ENCODE peak calls at places on chromosomes 16 and 17, in nine cellular contexts. T is amniotic stem cell; Q is activated naive CD4-positive, alpha-beta T cell treated with anti-CD3 and anti-CD28 coated beads, Interleukin-2, amount 50 U/mL, for 72 hours; G is ELR; X is IMR-90; C is RCC 7860; I is T-helper 2 cell; Y is mesothelial cell of epicardium; R is stimulated activated CD4-positive, alpha-beta T cell treated with anti-CD3 and anti-CD28 coated beads, Interleukin-4, amount 100 ng/mL, for 1 hour. P is an unnamed sample.

GRCh38 chr16:28187595-28188004 is 24.2 kb downstream of the XPO6 start:
- DNase-seq in T (no peak), Q (no peak), G (no peak), X (no peak), C (no peak), I (no peak), Y (no peak), R (no peak), P (no peak)

GRCh38 chr16:13322357-13322756 is 421.0 kb downstream of the SHISA9 start:
- DNase-seq in T (no peak), Q (no peak), G (no peak), X (no peak), C (no peak), I (no peak), Y (no peak), R (no peak), P (no peak)

GRCh38 chr17:81513669-81514484 is 1.3 kb upstream of the ACTG1 start:
- DNase-seq in T (peak), Q (peak), G (peak), X (peak), C (peak), I (peak), Y (peak), R (peak), P (peak)

GRCh38 chr17:63760771-63761539 is 12.4 kb downstream of the CCDC47 start:
- DNase-seq in T (no peak), Q (no peak), G (peak), X (peak), C (peak), I (no peak), Y (no peak), R (no peak), P (no peak)

GRCh38 chr16:28063047-28063521 is 430 bp downstream of the GSG1L start:
- DNase-seq in T (no peak), Q (no peak), G (no peak), X (peak), C (no peak), I (no peak), Y (no peak), R (no peak), P (no peak)

GRCh38 chr16:69724981-69725479 is 1.3 kb downstream of the NQO1 start:
- DNase-seq in T (no peak), Q (no peak), G (peak), X (no peak), C (no peak), I (no peak), Y (no peak), R (no peak), P (no peak)

GRCh38 chr16:11004957-11005610 is 60.7 kb downstream of the CLEC16A start:
- DNase-seq in T (peak), Q (no peak), G (peak), X (peak), C (no peak), I (no peak), Y (no peak), R (no peak), P (no peak)

GRCh38 chr16:89972244-89973234 is 24.0 kb downstream of the DEF8 start:
- DNase-seq in T (peak), Q (peak), G (peak), X (peak), C (peak), I (peak), Y (peak), R (peak), P (peak)

GRCh38 chr16:58661199-58661830 is 23.3 kb downstream of the SLC38A7 start:
- DNase-seq in T (peak), Q (peak), G (peak), X (peak), C (peak), I (no peak), Y (no peak), R (no peak), P (no peak)

GRCh38 chr17:40864661-40865380 is 2.2 kb downstream of the KRT12 start:
- DNase-seq in T (no peak), Q (no peak), G (peak), X (no peak), C (no peak), I (no peak), Y (no peak), R (no peak), P (no peak)

GRCh38 chr16:68792465-68793324 is 50.6 kb upstream of the TANGO6 start:
- DNase-seq in T (peak), Q (no peak), G (peak), X (peak), C (peak), I (no peak), Y (no peak), R (no peak), P (no peak)

GRCh38 chr17:79137791-79138190 is 63.2 kb downstream of the ENGASE start:
- DNase-seq in T (no peak), Q (no peak), G (no peak), X (no peak), C (no peak), I (no peak), Y (no peak), R (no peak), P (no peak)

GRCh38 chr16:49452568-49452967 is 79.0 kb downstream of the C16orf78 start:
- DNase-seq in T (no peak), Q (no peak), G (no peak), X (no peak), C (no peak), I (no peak), Y (no peak), R (no peak), P (no peak)